ENCODE peak calls at places on chromosomes 3 and 15, in five cellular contexts. W, U, Z, N and K are unnamed samples.

GRCh38 chr3:45795882-45796765 is at the start of gene SLC6A20:
- DNase-seq in Z (no peak), N (peak), U (no peak), W (no peak), K (peak)

GRCh38 chr3:155619118-155619915 is 125.6 kb downstream of the PLCH1 start:
- DNase-seq in N (peak), Z (no peak), U (no peak), W (no peak), K (no peak)

GRCh38 chr15:70127288-70127746 is 29.6 kb upstream of the TLE3 start:
- DNase-seq in N (no peak), Z (no peak), W (no peak), U (no peak), K (no peak)

GRCh38 chr3:120597445-120598049 is 1.4 kb downstream of the NDUFB4 start:
- DNase-seq in N (no peak), Z (no peak), W (no peak), U (no peak), K (no peak)

GRCh38 chr15:83365370-83365938 is 81.0 kb upstream of the BNC1 start:
- DNase-seq in Z (no peak), U (peak), W (no peak), N (no peak), K (peak)

GRCh38 chr3:33058780-33059179 is 38.2 kb downstream of the GLB1 start:
- DNase-seq in N (no peak), Z (no peak), W (peak), U (no peak), K (no peak)

GRCh38 chr3:150248116-150248864 is 159.8 kb upstream of the TSC22D2 start:
- DNase-seq in N (no peak), U (no peak), W (no peak), Z (no peak), K (no peak)

GRCh38 chr15:31266712-31267111 is 59.9 kb upstream of the KLF13 start:
- DNase-seq in U (no peak), Z (no peak), W (no peak), N (no peak), K (no peak)

GRCh38 chr3:127368186-127369032 is 80.6 kb upstream of the PRR20G start:
- DNase-seq in W (peak), N (no peak), U (no peak), Z (no peak), K (no peak)

GRCh38 chr3:126124148-126124868 is 40.4 kb upstream of the SLC41A3 start:
- DNase-seq in U (no peak), W (no peak), N (no peak), Z (no peak), K (no peak)

GRCh38 chr15:92383528-92384326 is 10.0 kb upstream of the ST8SIA2 start:
- DNase-seq in N (no peak), Z (peak), W (no peak), U (no peak), K (peak)

GRCh38 chr3:188389711-188390346 is 235.9 kb downstream of the LPP start:
- DNase-seq in W (no peak), U (peak), Z (no peak), N (no peak), K (peak)

GRCh38 chr3:70854108-70854507 is 541.7 kb upstream of the MDFIC2 start:
- DNase-seq in Z (no peak), N (no peak), U (no peak), W (no peak), K (no peak)

GRCh38 chr3:177478170-177478859 is 281.0 kb upstream of the TBL1XR1 start:
- DNase-seq in N (no peak), Z (no peak), U (no peak), W (no peak), K (no peak)

GRCh38 chr3:31692714-31693113 is 160.0 kb downstream of the STT3B start:
- DNase-seq in W (no peak), U (no peak), Z (no peak), N (no peak), K (no peak)

GRCh38 chr15:100703032-100703578 is 100.7 kb downstream of the ASB7 start:
- DNase-seq in Z (no peak), N (no peak), U (no peak), W (no peak), K (peak)